ENCODE peak calls at places on chromosomes 4 and X, in nine cellular contexts. One of them, this sample, is unnamed.

GRCh38 chr4:153570228-153570973 is 104.2 kb downstream of the TMEM131L start:
- DNase-seq in MM.1S: no peak
- DNase-seq in naive thymus-derived CD4-positive, alpha-beta T cell: no peak
- DNase-seq in endodermal cell: no peak
- DNase-seq in fibroblast of lung: no peak
- DNase-seq in right atrium auricular region: no peak
- DNase-seq in CD4-positive, alpha-beta memory T cell: no peak
- DNase-seq in neural progenitor cell: no peak
- DNase-seq in effector memory CD4-positive, alpha-beta T cell: no peak
- DNase-seq in this sample: no peak

GRCh38 chr4:165199722-165200121 is 7.6 kb upstream of the KLHL2 start:
- DNase-seq in MM.1S: no peak
- DNase-seq in naive thymus-derived CD4-positive, alpha-beta T cell: no peak
- DNase-seq in endodermal cell: no peak
- DNase-seq in fibroblast of lung: peak; percentile 87
- DNase-seq in right atrium auricular region: no peak
- DNase-seq in CD4-positive, alpha-beta memory T cell: no peak
- DNase-seq in neural progenitor cell: no peak
- DNase-seq in effector memory CD4-positive, alpha-beta T cell: no peak
- DNase-seq in this sample: no peak

GRCh38 chrX:119468186-119468929 is at the start of gene SLC25A5:
- DNase-seq in MM.1S: peak; percentile 88
- DNase-seq in naive thymus-derived CD4-positive, alpha-beta T cell: peak; percentile 78
- DNase-seq in endodermal cell: peak; percentile 90
- DNase-seq in fibroblast of lung: peak; percentile 73
- DNase-seq in right atrium auricular region: peak; percentile 78
- DNase-seq in CD4-positive, alpha-beta memory T cell: peak; percentile 84
- DNase-seq in neural progenitor cell: peak; percentile 90
- DNase-seq in effector memory CD4-positive, alpha-beta T cell: peak; percentile 69
- DNase-seq in this sample: peak; percentile 82

GRCh38 chrX:39873111-39873510 is 224.6 kb downstream of the BCOR start:
- DNase-seq in MM.1S: no peak
- DNase-seq in naive thymus-derived CD4-positive, alpha-beta T cell: no peak
- DNase-seq in endodermal cell: no peak
- DNase-seq in fibroblast of lung: no peak
- DNase-seq in right atrium auricular region: no peak
- DNase-seq in CD4-positive, alpha-beta memory T cell: no peak
- DNase-seq in neural progenitor cell: no peak
- DNase-seq in effector memory CD4-positive, alpha-beta T cell: no peak
- DNase-seq in this sample: no peak

GRCh38 chrX:104695593-104695992 is 129.6 kb downstream of the IL1RAPL2 start:
- DNase-seq in MM.1S: no peak
- DNase-seq in naive thymus-derived CD4-positive, alpha-beta T cell: no peak
- DNase-seq in endodermal cell: no peak
- DNase-seq in fibroblast of lung: no peak
- DNase-seq in right atrium auricular region: no peak
- DNase-seq in CD4-positive, alpha-beta memory T cell: no peak
- DNase-seq in neural progenitor cell: no peak
- DNase-seq in effector memory CD4-positive, alpha-beta T cell: no peak
- DNase-seq in this sample: no peak

GRCh38 chr4:110865611-110866254 is 242.9 kb upstream of the PITX2 start:
- DNase-seq in MM.1S: no peak
- DNase-seq in naive thymus-derived CD4-positive, alpha-beta T cell: no peak
- DNase-seq in endodermal cell: no peak
- DNase-seq in fibroblast of lung: peak; percentile 92
- DNase-seq in right atrium auricular region: no peak
- DNase-seq in CD4-positive, alpha-beta memory T cell: no peak
- DNase-seq in neural progenitor cell: no peak
- DNase-seq in effector memory CD4-positive, alpha-beta T cell: no peak
- DNase-seq in this sample: no peak

GRCh38 chrX:70049406-70049805 is 332 bp downstream of the AWAT2 start:
- DNase-seq in MM.1S: no peak
- DNase-seq in naive thymus-derived CD4-positive, alpha-beta T cell: no peak
- DNase-seq in endodermal cell: no peak
- DNase-seq in fibroblast of lung: no peak
- DNase-seq in right atrium auricular region: no peak
- DNase-seq in CD4-positive, alpha-beta memory T cell: no peak
- DNase-seq in neural progenitor cell: no peak
- DNase-seq in effector memory CD4-positive, alpha-beta T cell: no peak
- DNase-seq in this sample: no peak

GRCh38 chrX:17744896-17745523 is 7.7 kb downstream of the SCML1 start:
- DNase-seq in MM.1S: peak; percentile 21
- DNase-seq in naive thymus-derived CD4-positive, alpha-beta T cell: peak; percentile 27
- DNase-seq in endodermal cell: no peak
- DNase-seq in fibroblast of lung: no peak
- DNase-seq in right atrium auricular region: no peak
- DNase-seq in CD4-positive, alpha-beta memory T cell: no peak
- DNase-seq in neural progenitor cell: no peak
- DNase-seq in effector memory CD4-positive, alpha-beta T cell: no peak
- DNase-seq in this sample: no peak

GRCh38 chr4:182770259-182770968 is 146.8 kb downstream of the DCTD start:
- DNase-seq in MM.1S: no peak
- DNase-seq in naive thymus-derived CD4-positive, alpha-beta T cell: no peak
- DNase-seq in endodermal cell: peak; percentile 76
- DNase-seq in fibroblast of lung: no peak
- DNase-seq in right atrium auricular region: no peak
- DNase-seq in CD4-positive, alpha-beta memory T cell: no peak
- DNase-seq in neural progenitor cell: peak; percentile 23
- DNase-seq in effector memory CD4-positive, alpha-beta T cell: no peak
- DNase-seq in this sample: no peak

GRCh38 chr4:158536833-158537232 is 15.2 kb downstream of the RXFP1 start:
- DNase-seq in MM.1S: no peak
- DNase-seq in naive thymus-derived CD4-positive, alpha-beta T cell: no peak
- DNase-seq in endodermal cell: no peak
- DNase-seq in fibroblast of lung: no peak
- DNase-seq in right atrium auricular region: no peak
- DNase-seq in CD4-positive, alpha-beta memory T cell: no peak
- DNase-seq in neural progenitor cell: no peak
- DNase-seq in effector memory CD4-positive, alpha-beta T cell: no peak
- DNase-seq in this sample: no peak

GRCh38 chrX:45050558-45050957 is 150.1 kb downstream of the DIPK2B start:
- DNase-seq in MM.1S: no peak
- DNase-seq in naive thymus-derived CD4-positive, alpha-beta T cell: no peak
- DNase-seq in endodermal cell: no peak
- DNase-seq in fibroblast of lung: no peak
- DNase-seq in right atrium auricular region: no peak
- DNase-seq in CD4-positive, alpha-beta memory T cell: no peak
- DNase-seq in neural progenitor cell: no peak
- DNase-seq in effector memory CD4-positive, alpha-beta T cell: no peak
- DNase-seq in this sample: no peak

GRCh38 chr4:22988526-22988925 is 295.8 kb downstream of the GBA3 start:
- DNase-seq in MM.1S: no peak
- DNase-seq in naive thymus-derived CD4-positive, alpha-beta T cell: no peak
- DNase-seq in endodermal cell: no peak
- DNase-seq in fibroblast of lung: peak; percentile 50
- DNase-seq in right atrium auricular region: no peak
- DNase-seq in CD4-positive, alpha-beta memory T cell: no peak
- DNase-seq in neural progenitor cell: no peak
- DNase-seq in effector memory CD4-positive, alpha-beta T cell: no peak
- DNase-seq in this sample: no peak

GRCh38 chr4:177161781-177162180 is 147.9 kb upstream of the NEIL3 start:
- DNase-seq in MM.1S: no peak
- DNase-seq in naive thymus-derived CD4-positive, alpha-beta T cell: no peak
- DNase-seq in endodermal cell: no peak
- DNase-seq in fibroblast of lung: no peak
- DNase-seq in right atrium auricular region: no peak
- DNase-seq in CD4-positive, alpha-beta memory T cell: no peak
- DNase-seq in neural progenitor cell: no peak
- DNase-seq in effector memory CD4-positive, alpha-beta T cell: no peak
- DNase-seq in this sample: no peak

GRCh38 chrX:140342410-140342809 is 162.5 kb downstream of the SOX3 start:
- DNase-seq in MM.1S: no peak
- DNase-seq in naive thymus-derived CD4-positive, alpha-beta T cell: no peak
- DNase-seq in endodermal cell: no peak
- DNase-seq in fibroblast of lung: no peak
- DNase-seq in right atrium auricular region: no peak
- DNase-seq in CD4-positive, alpha-beta memory T cell: no peak
- DNase-seq in neural progenitor cell: no peak
- DNase-seq in effector memory CD4-positive, alpha-beta T cell: no peak
- DNase-seq in this sample: no peak

GRCh38 chr4:177228599-177228998 is 81.1 kb upstream of the NEIL3 start:
- DNase-seq in MM.1S: no peak
- DNase-seq in naive thymus-derived CD4-positive, alpha-beta T cell: no peak
- DNase-seq in endodermal cell: no peak
- DNase-seq in fibroblast of lung: no peak
- DNase-seq in right atrium auricular region: no peak
- DNase-seq in CD4-positive, alpha-beta memory T cell: no peak
- DNase-seq in neural progenitor cell: peak; percentile 15
- DNase-seq in effector memory CD4-positive, alpha-beta T cell: no peak
- DNase-seq in this sample: no peak

DNA sequence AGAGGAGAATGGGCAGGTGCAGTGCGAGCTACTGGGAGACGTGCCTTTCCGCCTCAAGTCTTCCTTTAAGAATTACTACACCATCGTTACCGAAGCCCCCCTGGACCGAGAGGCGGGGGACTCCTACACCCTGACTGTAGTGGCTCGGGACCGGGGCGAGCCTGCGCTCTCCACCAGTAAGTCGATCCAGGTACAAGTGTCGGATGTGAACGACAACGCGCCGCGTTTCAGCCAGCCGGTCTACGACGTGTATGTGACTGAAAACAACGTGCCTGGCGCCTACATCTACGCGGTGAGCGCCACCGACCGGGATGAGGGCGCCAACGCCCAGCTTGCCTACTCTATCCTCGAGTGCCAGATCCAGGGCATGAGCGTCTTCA is 2.2 kb downstream of the PCDH10 start:
- DNase-seq in MM.1S: no peak
- DNase-seq in naive thymus-derived CD4-positive, alpha-beta T cell: no peak
- DNase-seq in endodermal cell: peak; percentile 80
- DNase-seq in fibroblast of lung: peak; percentile 47
- DNase-seq in right atrium auricular region: no peak
- DNase-seq in CD4-positive, alpha-beta memory T cell: no peak
- DNase-seq in neural progenitor cell: peak; percentile 67
- DNase-seq in effector memory CD4-positive, alpha-beta T cell: no peak
- DNase-seq in this sample: no peak
- H3K4me3 ChIP-seq in MM.1S: no peak overlapping the region
- H3K4me3 ChIP-seq in naive thymus-derived CD4-positive, alpha-beta T cell: no peak overlapping the region
- H3K4me3 ChIP-seq in endodermal cell: peak overlapping the region; percentile 98
- H3K4me3 ChIP-seq in fibroblast of lung: peak overlapping the region; percentile 47
- H3K4me3 ChIP-seq in right atrium auricular region: no peak overlapping the region
- H3K4me3 ChIP-seq in CD4-positive, alpha-beta memory T cell: no peak overlapping the region
- H3K4me3 ChIP-seq in neural progenitor cell: peak overlapping the region; percentile 57
- H3K4me3 ChIP-seq in effector memory CD4-positive, alpha-beta T cell: no peak overlapping the region
- H3K4me3 ChIP-seq in this sample: no peak overlapping the region

DNA sequence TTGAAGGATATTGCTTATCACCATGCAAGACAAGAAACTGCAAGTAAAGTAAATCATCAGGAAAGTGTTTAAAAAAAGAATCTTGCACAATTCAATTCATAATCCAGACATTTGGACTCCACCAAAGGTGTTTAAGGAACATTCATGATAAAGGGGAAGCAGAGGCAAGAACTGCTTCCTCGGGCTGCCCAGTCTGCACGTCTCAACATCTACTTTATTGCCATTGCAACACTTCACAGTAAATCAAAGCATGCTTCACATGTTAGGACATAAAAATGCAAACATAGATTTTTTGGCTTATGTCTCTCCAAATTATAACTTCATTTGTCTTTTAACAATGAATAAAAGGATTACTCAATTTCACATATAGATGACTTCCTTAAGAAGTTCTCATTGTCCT is 42.5 kb downstream of the MID1 start:
- DNase-seq in MM.1S: no peak
- DNase-seq in naive thymus-derived CD4-positive, alpha-beta T cell: no peak
- DNase-seq in endodermal cell: no peak
- DNase-seq in fibroblast of lung: no peak
- DNase-seq in right atrium auricular region: no peak
- DNase-seq in CD4-positive, alpha-beta memory T cell: no peak
- DNase-seq in neural progenitor cell: no peak
- DNase-seq in effector memory CD4-positive, alpha-beta T cell: no peak
- DNase-seq in this sample: no peak
- H3K27ac ChIP-seq in MM.1S: no peak overlapping the region
- H3K27ac ChIP-seq in naive thymus-derived CD4-positive, alpha-beta T cell: no peak overlapping the region
- H3K27ac ChIP-seq in endodermal cell: no peak overlapping the region
- H3K27ac ChIP-seq in fibroblast of lung: no peak overlapping the region
- H3K27ac ChIP-seq in right atrium auricular region: no peak overlapping the region
- H3K27ac ChIP-seq in CD4-positive, alpha-beta memory T cell: no peak overlapping the region
- H3K27ac ChIP-seq in neural progenitor cell: no peak overlapping the region
- H3K27ac ChIP-seq in effector memory CD4-positive, alpha-beta T cell: no peak overlapping the region
- H3K27ac ChIP-seq in this sample: no peak overlapping the region

GRCh38 chr4:8270912-8271815 is 1.6 kb downstream of the HTRA3 start:
- DNase-seq in MM.1S: no peak
- DNase-seq in naive thymus-derived CD4-positive, alpha-beta T cell: no peak
- DNase-seq in endodermal cell: no peak
- DNase-seq in fibroblast of lung: no peak
- DNase-seq in right atrium auricular region: no peak
- DNase-seq in CD4-positive, alpha-beta memory T cell: no peak
- DNase-seq in neural progenitor cell: no peak
- DNase-seq in effector memory CD4-positive, alpha-beta T cell: no peak
- DNase-seq in this sample: no peak
- H3K4me3 ChIP-seq in MM.1S: no peak overlapping the region
- H3K4me3 ChIP-seq in naive thymus-derived CD4-positive, alpha-beta T cell: no peak overlapping the region
- H3K4me3 ChIP-seq in endodermal cell: no peak overlapping the region
- H3K4me3 ChIP-seq in fibroblast of lung: no peak overlapping the region
- H3K4me3 ChIP-seq in right atrium auricular region: peak overlapping the region; percentile 50
- H3K4me3 ChIP-seq in CD4-positive, alpha-beta memory T cell: no peak overlapping the region
- H3K4me3 ChIP-seq in neural progenitor cell: no peak overlapping the region
- H3K4me3 ChIP-seq in effector memory CD4-positive, alpha-beta T cell: no peak overlapping the region
- H3K4me3 ChIP-seq in this sample: no peak overlapping the region

GRCh38 chr4:89312066-89312465 is 4.5 kb upstream of the GPRIN3 start:
- DNase-seq in MM.1S: no peak
- DNase-seq in naive thymus-derived CD4-positive, alpha-beta T cell: no peak
- DNase-seq in endodermal cell: no peak
- DNase-seq in fibroblast of lung: peak; percentile 50
- DNase-seq in right atrium auricular region: no peak
- DNase-seq in CD4-positive, alpha-beta memory T cell: no peak
- DNase-seq in neural progenitor cell: no peak
- DNase-seq in effector memory CD4-positive, alpha-beta T cell: no peak
- DNase-seq in this sample: no peak

GRCh38 chr4:89316931-89317366 is 9.3 kb upstream of the GPRIN3 start:
- DNase-seq in MM.1S: peak; percentile 94
- DNase-seq in naive thymus-derived CD4-positive, alpha-beta T cell: no peak
- DNase-seq in endodermal cell: no peak
- DNase-seq in fibroblast of lung: peak; percentile 72
- DNase-seq in right atrium auricular region: no peak
- DNase-seq in CD4-positive, alpha-beta memory T cell: peak; percentile 41
- DNase-seq in neural progenitor cell: no peak
- DNase-seq in effector memory CD4-positive, alpha-beta T cell: peak; percentile 35
- DNase-seq in this sample: peak; percentile 71

GRCh38 chr4:89314291-89314690 is 6.7 kb upstream of the GPRIN3 start:
- DNase-seq in MM.1S: no peak
- DNase-seq in naive thymus-derived CD4-positive, alpha-beta T cell: no peak
- DNase-seq in endodermal cell: no peak
- DNase-seq in fibroblast of lung: peak; percentile 10
- DNase-seq in right atrium auricular region: no peak
- DNase-seq in CD4-positive, alpha-beta memory T cell: no peak
- DNase-seq in neural progenitor cell: no peak
- DNase-seq in effector memory CD4-positive, alpha-beta T cell: no peak
- DNase-seq in this sample: no peak

GRCh38 chr4:89319756-89320155 is 12.2 kb upstream of the GPRIN3 start:
- DNase-seq in MM.1S: no peak
- DNase-seq in naive thymus-derived CD4-positive, alpha-beta T cell: no peak
- DNase-seq in endodermal cell: no peak
- DNase-seq in fibroblast of lung: peak; percentile 45
- DNase-seq in right atrium auricular region: no peak
- DNase-seq in CD4-positive, alpha-beta memory T cell: no peak
- DNase-seq in neural progenitor cell: no peak
- DNase-seq in effector memory CD4-positive, alpha-beta T cell: no peak
- DNase-seq in this sample: no peak

DNA sequence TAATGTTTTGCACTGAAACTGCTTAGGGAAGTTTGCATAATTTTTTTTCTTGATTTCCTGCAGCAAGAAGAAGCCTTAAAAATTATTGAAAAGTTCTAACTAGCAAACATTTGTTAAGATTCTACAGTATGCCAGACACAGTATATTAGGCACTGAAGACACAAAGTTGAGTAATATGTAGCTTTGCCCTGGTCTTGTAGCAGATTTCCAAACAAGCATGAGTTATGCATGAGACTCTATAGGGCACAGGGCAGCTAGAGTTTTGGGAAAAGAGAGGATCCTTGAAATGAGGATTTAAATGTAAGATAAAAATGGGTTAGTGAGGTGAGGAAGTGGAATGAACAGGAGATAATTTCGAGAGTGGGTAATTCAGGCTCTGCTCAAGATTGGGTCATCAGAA is 8.6 kb upstream of the GPRIN3 start:
- DNase-seq in MM.1S: no peak
- DNase-seq in naive thymus-derived CD4-positive, alpha-beta T cell: no peak
- DNase-seq in endodermal cell: no peak
- DNase-seq in fibroblast of lung: no peak
- DNase-seq in right atrium auricular region: no peak
- DNase-seq in CD4-positive, alpha-beta memory T cell: no peak
- DNase-seq in neural progenitor cell: no peak
- DNase-seq in effector memory CD4-positive, alpha-beta T cell: no peak
- DNase-seq in this sample: no peak
- H3K27ac ChIP-seq in MM.1S: peak overlapping the region; percentile 85
- H3K27ac ChIP-seq in naive thymus-derived CD4-positive, alpha-beta T cell: peak overlapping the region; percentile 9
- H3K27ac ChIP-seq in endodermal cell: no peak overlapping the region
- H3K27ac ChIP-seq in fibroblast of lung: no peak overlapping the region
- H3K27ac ChIP-seq in right atrium auricular region: no peak overlapping the region
- H3K27ac ChIP-seq in CD4-positive, alpha-beta memory T cell: peak overlapping the region; percentile 55
- H3K27ac ChIP-seq in neural progenitor cell: no peak overlapping the region
- H3K27ac ChIP-seq in effector memory CD4-positive, alpha-beta T cell: peak overlapping the region; percentile 61
- H3K27ac ChIP-seq in this sample: peak overlapping the region; percentile 67